ENCODE peak calls at places on chromosomes 16 and 17, in seven cellular contexts. P is transverse colon, S is prostate gland, W is spleen, U is ovary, M is heart left ventricle, K is stomach. A is an unnamed sample.
A peak's percentile ranks its signal among the peaks of the same experiment; 100 is the strongest.

GRCh38 chr17:1447061-1447460 is 9.0 kb downstream of the CRK start:
- DNase-seq in P (no peak), S (no peak), W (no peak), U (no peak), M (no peak), K (no peak), A (no peak)

GRCh38 chr17:79925242-79925957 is 86.2 kb upstream of the CBX4 start:
- DNase-seq in P (peak; percentile 86), S (peak; percentile 69), W (peak; percentile 83), U (no peak), M (peak; percentile 74), K (peak; percentile 91), A (no peak)

GRCh38 chr17:66373944-66374817 is 71.8 kb downstream of the PRKCA start:
- DNase-seq in P (peak; percentile 29), S (no peak), W (no peak), U (no peak), M (peak; percentile 52), K (no peak), A (no peak)

GRCh38 chr16:23125277-23125676 is 24.0 kb downstream of the USP31 start:
- DNase-seq in P (no peak), S (no peak), W (no peak), U (no peak), M (no peak), K (no peak), A (no peak)

GRCh38 chr16:63422633-63423032 is 1386.4 kb upstream of the CDH8 start:
- DNase-seq in P (no peak), S (no peak), W (no peak), U (no peak), M (no peak), K (no peak), A (no peak)

GRCh38 chr17:78351449-78352006 is 8.3 kb downstream of the SOCS3 start:
- DNase-seq in P (peak; percentile 89), S (peak; percentile 91), W (peak; percentile 88), U (peak; percentile 99), M (peak; percentile 97), K (peak; percentile 73), A (peak; percentile 100)

GRCh38 chr17:43548689-43549379 is 2.7 kb upstream of the ETV4 start:
- DNase-seq in P (no peak), S (no peak), W (no peak), U (no peak), M (no peak), K (no peak), A (no peak)

GRCh38 chr17:13462161-13462560 is 139.6 kb downstream of the HS3ST3A1 start:
- DNase-seq in P (no peak), S (no peak), W (no peak), U (no peak), M (peak; percentile 24), K (no peak), A (no peak)

GRCh38 chr17:27573971-27574525 is 56.9 kb upstream of the LGALS9 start:
- DNase-seq in P (no peak), S (no peak), W (no peak), U (no peak), M (no peak), K (no peak), A (no peak)

GRCh38 chr16:86355951-86356350 is 154.4 kb upstream of the FOXF1 start:
- DNase-seq in P (no peak), S (no peak), W (no peak), U (no peak), M (no peak), K (no peak), A (no peak)

GRCh38 chr17:61325382-61326073 is 74.1 kb upstream of the TBX2 start:
- DNase-seq in P (no peak), S (no peak), W (no peak), U (no peak), M (no peak), K (no peak), A (no peak)

GRCh38 chr16:14486520-14487303 is 143.3 kb downstream of the PARN start:
- DNase-seq in P (peak; percentile 82), S (peak; percentile 85), W (no peak), U (peak; percentile 90), M (peak; percentile 91), K (peak; percentile 92), A (peak; percentile 83)

GRCh38 chr17:74752822-74753401 is 4.5 kb downstream of the NHERF1 start:
- DNase-seq in P (peak; percentile 37), S (no peak), W (no peak), U (no peak), M (no peak), K (no peak), A (no peak)

GRCh38 chr17:79836952-79837887 is 2.0 kb downstream of the CBX4 start:
- DNase-seq in P (peak; percentile 91), S (peak; percentile 90), W (peak; percentile 93), U (peak; percentile 37), M (peak; percentile 90), K (peak; percentile 96), A (no peak)

GRCh38 chr17:39145143-39145542 is 6.3 kb downstream of the PLXDC1 start:
- DNase-seq in P (no peak), S (no peak), W (no peak), U (no peak), M (no peak), K (no peak), A (peak; percentile 37)

GRCh38 chr17:40107266-40107980 is 7.0 kb upstream of the NR1D1 start:
- DNase-seq in P (no peak), S (no peak), W (peak; percentile 61), U (peak; percentile 43), M (no peak), K (no peak), A (peak; percentile 43)

DNA sequence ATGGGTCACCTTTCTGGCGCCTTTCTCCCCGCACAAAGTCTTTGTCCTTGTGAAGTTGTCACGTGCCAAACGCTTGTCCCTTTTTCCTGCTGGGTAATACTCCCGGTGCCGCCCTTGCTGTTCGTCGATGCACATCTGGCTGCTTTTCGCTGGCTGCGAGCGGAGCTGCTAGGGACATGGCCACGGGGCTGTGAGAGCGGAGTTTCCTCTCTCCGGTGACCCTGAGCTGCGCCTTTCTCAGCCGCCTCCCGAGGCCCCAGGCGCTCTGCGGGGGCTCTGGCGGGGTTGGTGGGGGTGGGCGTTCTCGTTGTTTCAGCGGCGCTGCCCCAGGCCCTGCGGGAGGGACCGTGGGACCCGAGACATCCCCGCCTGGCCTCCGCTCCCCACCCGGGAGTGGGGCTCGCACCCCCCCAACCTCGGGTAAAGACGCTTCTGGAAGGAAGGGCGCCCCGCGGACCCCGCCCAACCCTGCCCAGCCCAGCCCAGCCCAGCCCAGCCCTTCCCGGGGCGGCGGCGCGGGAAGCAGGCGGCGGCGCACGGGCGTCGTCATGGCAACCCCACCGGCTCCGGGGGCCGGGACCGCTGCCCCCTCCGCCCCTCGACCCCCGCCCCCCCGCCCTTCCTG is 12.2 kb downstream of the CHMP6 start:
- DNase-seq in P (peak; percentile 62), S (no peak), W (no peak), U (no peak), M (peak; percentile 29), K (no peak), A (no peak)
- H3K4me3 ChIP-seq in P (no peak overlapping the region), S (no peak overlapping the region), W (peak overlapping the region; percentile 58), U (peak overlapping the region; percentile 24), M (peak overlapping the region; percentile 23), K (peak overlapping the region; percentile 39), A (no peak overlapping the region)

GRCh38 chr17:4986951-4987766 is at the start of gene CAMTA2:
- DNase-seq in P (peak; percentile 93), S (peak; percentile 84), W (peak; percentile 97), U (peak; percentile 90), M (peak; percentile 95), K (peak; percentile 91), A (peak; percentile 89)
- TF ChIP-seq POLR2A in P (peak; percentile 79), S (peak; percentile 70), W (peak; percentile 31), U (peak; percentile 72), M (no peak), K (peak; percentile 71), A (peak; percentile 81)

GRCh38 chr17:76529643-76530488 is 7.6 kb downstream of the CYGB start:
- DNase-seq in P (peak; percentile 72), S (no peak), W (peak; percentile 84), U (peak; percentile 92), M (peak; percentile 95), K (peak; percentile 66), A (peak; percentile 87)
- H3K4me1 ChIP-seq in P (peaks cover 41% of the 10 kb centered on the region), S (peaks cover 20% of the 10 kb centered on the region), W (peaks cover 33% of the 10 kb centered on the region), U (peaks cover 36% of the 10 kb centered on the region), M (peaks cover 51% of the 10 kb centered on the region), K (peaks cover 36% of the 10 kb centered on the region), A (no peaks in the 10 kb centered on the region)

GRCh38 chr16:1681032-1681431 is 3.0 kb downstream of the JPT2 start:
- DNase-seq in P (no peak), S (no peak), W (no peak), U (no peak), M (no peak), K (no peak), A (no peak)
- H3K4me3 ChIP-seq in P (no peak overlapping the region), S (no peak overlapping the region), W (no peak overlapping the region), U (no peak overlapping the region), M (no peak overlapping the region), K (no peak overlapping the region), A (no peak overlapping the region)

GRCh38 chr16:29836623-29837022 is 16.4 kb downstream of the MVP start:
- DNase-seq in P (no peak), S (no peak), W (no peak), U (no peak), M (no peak), K (no peak), A (no peak)
- TF ChIP-seq POLR2A in P (no peak), S (no peak), W (no peak), U (no peak), M (no peak), K (no peak), A (no peak)

DNA sequence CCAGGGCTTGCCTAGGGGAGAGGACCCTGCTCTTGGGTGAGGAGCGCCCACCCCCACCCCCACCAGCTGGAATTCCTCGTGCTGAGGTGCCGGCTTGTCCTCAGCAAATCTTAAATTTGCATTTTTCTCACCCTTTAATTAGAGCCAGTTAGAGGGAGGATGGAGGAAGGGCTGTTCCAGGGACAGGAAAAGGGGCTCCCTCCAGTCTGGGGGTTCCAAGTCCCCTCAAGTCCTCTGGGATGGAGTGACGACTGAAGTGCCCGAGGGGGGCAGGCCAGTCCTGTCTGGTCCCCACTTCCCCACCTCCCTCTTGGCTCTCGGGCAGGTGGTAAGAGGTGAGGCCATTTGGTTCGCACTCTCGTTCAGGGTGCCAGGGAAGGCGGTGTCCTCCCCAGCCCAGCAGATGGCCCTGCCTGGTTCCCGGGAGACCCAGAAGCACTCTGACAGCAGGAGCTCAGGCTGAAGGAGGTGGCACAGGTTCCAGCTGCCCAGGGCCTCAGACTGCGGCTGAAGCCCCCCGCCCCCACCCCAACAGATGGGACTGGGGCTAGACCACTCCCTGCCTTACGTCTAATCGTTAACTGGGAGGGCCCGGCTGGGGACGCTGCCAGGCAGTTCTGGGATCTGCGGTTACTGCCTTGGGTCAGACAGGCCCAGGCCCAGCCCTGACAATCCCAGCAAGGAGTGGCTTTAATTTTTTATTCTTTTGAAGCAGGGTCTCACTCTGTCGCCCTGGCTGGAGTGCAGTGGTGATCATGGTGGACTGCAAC is 2.2 kb downstream of the RAB26 start:
- DNase-seq in P (peak; percentile 62), S (no peak), W (peak; percentile 68), U (no peak), M (no peak), K (peak; percentile 59), A (no peak)
- H3K4me1 ChIP-seq in P (peaks cover 63% of the 10 kb centered on the region), S (peaks cover 37% of the 10 kb centered on the region), W (peaks cover 45% of the 10 kb centered on the region), U (peaks cover 23% of the 10 kb centered on the region), M (peaks cover 62% of the 10 kb centered on the region), K (peaks cover 81% of the 10 kb centered on the region), A (peaks cover 4% of the 10 kb centered on the region)